ENCODE peak calls at places on chromosome 10, in ten cellular contexts. Q, J, S, V, L, D, U, P, O and A are unnamed samples.

GRCh38 chr10:62980697-62981495 is 152.2 kb upstream of the NRBF2 start:
- DNase-seq in U (no peak), P (no peak), J (no peak), V (no peak), Q (no peak), S (peak), D (no peak), O (peak), L (no peak), A (no peak)

GRCh38 chr10:86306628-86307278 is 59.8 kb downstream of the GRID1 start:
- DNase-seq in Q (no peak), U (peak), P (peak), J (no peak), D (no peak), V (no peak), O (peak), L (no peak), S (peak), A (peak)

GRCh38 chr10:121792198-121792597 is 135.6 kb downstream of the ATE1 start:
- DNase-seq in O (no peak), D (no peak), P (no peak), L (no peak), S (peak), Q (no peak), V (no peak), J (no peak), U (no peak), A (no peak)

GRCh38 chr10:11773777-11774441 is 31.7 kb downstream of the ECHDC3 start:
- DNase-seq in Q (no peak), U (no peak), O (no peak), L (no peak), J (no peak), D (no peak), S (no peak), P (no peak), V (no peak), A (no peak)

GRCh38 chr10:46524471-46525176 is 31.8 kb downstream of the GPRIN2 start:
- DNase-seq in V (no peak), O (peak), P (no peak), U (no peak), Q (no peak), D (no peak), S (peak), L (no peak), J (no peak), A (no peak)

GRCh38 chr10:44716470-44716869 is 194.7 kb upstream of the TMEM72 start:
- DNase-seq in U (no peak), S (no peak), Q (no peak), L (no peak), P (no peak), V (no peak), D (no peak), J (no peak), O (no peak), A (no peak)

GRCh38 chr10:1404953-1405260 is 332.4 kb downstream of the ADARB2 start:
- DNase-seq in D (no peak), V (no peak), P (no peak), S (no peak), U (no peak), J (no peak), L (no peak), Q (no peak), O (no peak), A (no peak)

GRCh38 chr10:51699145-51699474 is 285 bp downstream of the CSTF2T start:
- DNase-seq in D (no peak), S (no peak), U (no peak), Q (no peak), O (no peak), J (no peak), V (no peak), L (no peak), P (no peak), A (no peak)

GRCh38 chr10:93160829-93161228 is 87.1 kb downstream of the CYP26A1 start:
- DNase-seq in L (no peak), V (no peak), Q (no peak), P (no peak), O (no peak), U (no peak), J (peak), D (no peak), S (peak), A (no peak)

GRCh38 chr10:81179805-81180452 is 642.2 kb downstream of the SH2D4B start:
- DNase-seq in V (peak), O (peak), P (peak), S (no peak), J (no peak), Q (no peak), U (peak), D (peak), L (no peak), A (peak)

GRCh38 chr10:114441107-114441506 is 36.8 kb upstream of the AFAP1L2 start:
- DNase-seq in J (no peak), Q (no peak), V (no peak), U (no peak), S (no peak), L (no peak), O (no peak), P (no peak), D (no peak), A (no peak)

GRCh38 chr10:125054216-125054615 is 106.1 kb downstream of the CTBP2 start:
- DNase-seq in L (no peak), S (no peak), U (no peak), P (no peak), J (no peak), V (no peak), D (no peak), O (no peak), Q (no peak), A (no peak)

GRCh38 chr10:101529207-101529606 is 58.9 kb downstream of the POLL start:
- DNase-seq in O (no peak), S (no peak), U (no peak), D (no peak), Q (no peak), P (no peak), J (no peak), V (no peak), L (no peak), A (no peak)

GRCh38 chr10:101304316-101304715 is 49.6 kb upstream of the BTRC start:
- DNase-seq in Q (no peak), O (no peak), L (no peak), V (no peak), P (no peak), S (no peak), U (no peak), J (no peak), D (no peak), A (no peak)

GRCh38 chr10:78451592-78451991 is 417.9 kb downstream of the RPS24 start:
- DNase-seq in S (peak), U (no peak), J (no peak), V (no peak), P (no peak), D (no peak), O (no peak), Q (no peak), L (no peak), A (no peak)

GRCh38 chr10:112512294-112512693 is 65.3 kb downstream of the VTI1A start:
- DNase-seq in Q (no peak), D (no peak), O (no peak), S (no peak), U (no peak), V (no peak), P (no peak), L (no peak), J (no peak), A (no peak)

GRCh38 chr10:23075672-23076071 is 19.7 kb upstream of the MSRB2 start:
- DNase-seq in U (no peak), P (no peak), Q (no peak), D (no peak), V (no peak), J (no peak), L (no peak), S (peak), O (no peak), A (no peak)

GRCh38 chr10:132222726-132223125 is 36.0 kb downstream of the DPYSL4 start:
- DNase-seq in V (no peak), O (no peak), S (no peak), Q (no peak), J (peak), L (no peak), D (no peak), P (no peak), U (no peak), A (no peak)

GRCh38 chr10:101650841-101651240 is 44.1 kb downstream of the FBXW4 start:
- DNase-seq in D (no peak), P (no peak), U (peak), S (no peak), Q (no peak), V (no peak), L (no peak), O (no peak), J (no peak), A (no peak)

GRCh38 chr10:114547056-114547455 is 111.0 kb downstream of the ABLIM1 start:
- DNase-seq in O (no peak), L (no peak), U (no peak), Q (no peak), J (no peak), P (no peak), D (no peak), S (no peak), V (no peak), A (no peak)

GRCh38 chr10:34746094-34746493 is 69.0 kb downstream of the PARD3 start:
- DNase-seq in D (no peak), L (no peak), P (no peak), J (no peak), Q (no peak), V (no peak), U (no peak), O (peak), S (no peak), A (no peak)

GRCh38 chr10:53395449-53395848 is 622.9 kb upstream of the MBL2 start:
- DNase-seq in J (no peak), D (no peak), S (no peak), V (no peak), Q (no peak), L (no peak), O (peak), P (no peak), U (no peak), A (no peak)